ENCODE peak calls at places on chromosomes 1 and 21, in nine cellular contexts. P is tibial artery; K is heart left ventricle; M is ovary; W is upper lobe of right lung; E is Caco-2; F is IMR-90; A is fibroblast of the aortic adventitia; T is CD4-positive, alpha-beta memory T cell. N is an unnamed sample.

GRCh38 chr1:37793773-37794371 is at the start of gene MANEAL:
- DNase-seq in P (peak), K (peak), M (peak), W (peak), E (peak), F (peak), A (peak), T (peak), N (peak)

GRCh38 chr1:234769284-234769998 is 159.5 kb upstream of the IRF2BP2 start:
- DNase-seq in P (no peak), K (no peak), M (no peak), W (no peak), E (no peak), F (no peak), A (no peak), T (no peak), N (no peak)

GRCh38 chr21:30351534-30351933 is 3.1 kb upstream of the KRTAP23-1 start:
- DNase-seq in P (no peak), K (no peak), M (no peak), W (no peak), E (no peak), F (no peak), A (no peak), T (no peak), N (no peak)

GRCh38 chr1:161177112-161177935 is at the start of gene B4GALT3:
- DNase-seq in P (peak), K (peak), M (peak), W (peak), E (peak), F (peak), A (peak), T (peak), N (peak)

GRCh38 chr1:236159704-236160539 is 17.6 kb downstream of the GPR137B start:
- DNase-seq in P (no peak), K (no peak), M (no peak), W (peak), E (peak), F (no peak), A (no peak), T (no peak), N (no peak)

GRCh38 chr1:211579434-211580302 is 707 bp upstream of the SLC30A1 start:
- DNase-seq in P (peak), K (peak), M (no peak), W (peak), E (peak), F (peak), A (no peak), T (no peak), N (no peak)

GRCh38 chr1:178220094-178220493 is 126.2 kb downstream of the RASAL2 start:
- DNase-seq in P (no peak), K (no peak), M (no peak), W (no peak), E (no peak), F (peak), A (no peak), T (no peak), N (peak)

GRCh38 chr1:24702511-24703293 is 42.5 kb upstream of the CLIC4 start:
- DNase-seq in P (no peak), K (no peak), M (no peak), W (no peak), E (no peak), F (peak), A (peak), T (no peak), N (peak)

GRCh38 chr1:159941867-159942560 is 3.4 kb downstream of the IGSF9 start:
- DNase-seq in P (no peak), K (no peak), M (no peak), W (peak), E (no peak), F (no peak), A (no peak), T (no peak), N (no peak)

GRCh38 chr1:145849356-145850165 is 4.1 kb downstream of the NUDT17 start:
- DNase-seq in P (no peak), K (no peak), M (no peak), W (no peak), E (no peak), F (peak), A (peak), T (no peak), N (peak)

GRCh38 chr1:210464519-210465039 is 135.9 kb downstream of the HHAT start:
- DNase-seq in P (no peak), K (no peak), M (no peak), W (peak), E (peak), F (peak), A (no peak), T (no peak), N (no peak)

GRCh38 chr1:84450916-84451315 is 28.1 kb upstream of the RPF1 start:
- DNase-seq in P (no peak), K (no peak), M (no peak), W (no peak), E (no peak), F (peak), A (peak), T (no peak), N (no peak)

DNA sequence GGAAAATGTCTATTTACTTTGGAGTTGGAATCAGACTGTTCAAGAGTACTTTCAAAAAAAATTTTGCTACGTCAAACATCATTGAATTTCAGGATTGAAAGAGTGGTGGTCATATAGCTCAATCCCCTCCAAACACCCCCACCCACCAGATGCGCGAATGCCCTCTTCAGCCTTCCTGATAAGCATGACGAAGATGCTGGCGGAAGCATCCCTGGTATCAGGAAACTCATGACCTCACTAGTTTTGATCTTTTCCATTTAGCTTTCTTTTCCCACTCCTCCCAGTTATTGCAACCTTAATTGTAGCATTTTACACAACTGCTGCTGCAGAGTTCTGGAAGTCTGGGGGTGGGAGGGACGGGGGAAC is 104.4 kb downstream of the LEPR start:
- DNase-seq in P (no peak), K (no peak), M (no peak), W (no peak), E (no peak), F (no peak), A (no peak), T (no peak), N (no peak)
- H3K4me3 ChIP-seq in P (peak), K (peak), M (peak), W (peak), E (no peak), F (peak), A (peak), T (no peak), N (peak)

GRCh38 chr1:90854559-90854958 is 137.5 kb upstream of the BARHL2 start:
- DNase-seq in P (no peak), K (no peak), M (no peak), W (no peak), E (no peak), F (no peak), A (no peak), T (no peak), N (no peak)

GRCh38 chr1:90856608-90857007 is 139.5 kb upstream of the BARHL2 start:
- DNase-seq in P (no peak), K (no peak), M (no peak), W (no peak), E (no peak), F (no peak), A (no peak), T (no peak), N (no peak)

GRCh38 chr1:90850925-90851710 is 134.0 kb upstream of the BARHL2 start:
- DNase-seq in P (peak), K (peak), M (peak), W (peak), E (peak), F (peak), A (peak), T (peak), N (peak)

GRCh38 chr1:90850181-90850924 is 133.3 kb upstream of the BARHL2 start:
- DNase-seq in P (peak), K (peak), M (peak), W (peak), E (peak), F (no peak), A (peak), T (no peak), N (peak)

GRCh38 chr1:90851711-90852050 is 134.6 kb upstream of the BARHL2 start:
- DNase-seq in P (no peak), K (no peak), M (no peak), W (no peak), E (no peak), F (no peak), A (peak), T (no peak), N (no peak)
- H3K4me3 ChIP-seq in P (peak), K (peak), M (peak), W (peak), E (peak), F (peak), A (peak), T (no peak), N (peak)

GRCh38 chr1:104646233-104646632 is 896.5 kb downstream of the AMY1C start:
- DNase-seq in P (no peak), K (no peak), M (no peak), W (no peak), E (no peak), F (no peak), A (no peak), T (no peak), N (no peak)
- H3K4me3 ChIP-seq in P (no peak), K (no peak), M (no peak), W (no peak), E (no peak), F (no peak), A (no peak), T (no peak), N (no peak)

DNA sequence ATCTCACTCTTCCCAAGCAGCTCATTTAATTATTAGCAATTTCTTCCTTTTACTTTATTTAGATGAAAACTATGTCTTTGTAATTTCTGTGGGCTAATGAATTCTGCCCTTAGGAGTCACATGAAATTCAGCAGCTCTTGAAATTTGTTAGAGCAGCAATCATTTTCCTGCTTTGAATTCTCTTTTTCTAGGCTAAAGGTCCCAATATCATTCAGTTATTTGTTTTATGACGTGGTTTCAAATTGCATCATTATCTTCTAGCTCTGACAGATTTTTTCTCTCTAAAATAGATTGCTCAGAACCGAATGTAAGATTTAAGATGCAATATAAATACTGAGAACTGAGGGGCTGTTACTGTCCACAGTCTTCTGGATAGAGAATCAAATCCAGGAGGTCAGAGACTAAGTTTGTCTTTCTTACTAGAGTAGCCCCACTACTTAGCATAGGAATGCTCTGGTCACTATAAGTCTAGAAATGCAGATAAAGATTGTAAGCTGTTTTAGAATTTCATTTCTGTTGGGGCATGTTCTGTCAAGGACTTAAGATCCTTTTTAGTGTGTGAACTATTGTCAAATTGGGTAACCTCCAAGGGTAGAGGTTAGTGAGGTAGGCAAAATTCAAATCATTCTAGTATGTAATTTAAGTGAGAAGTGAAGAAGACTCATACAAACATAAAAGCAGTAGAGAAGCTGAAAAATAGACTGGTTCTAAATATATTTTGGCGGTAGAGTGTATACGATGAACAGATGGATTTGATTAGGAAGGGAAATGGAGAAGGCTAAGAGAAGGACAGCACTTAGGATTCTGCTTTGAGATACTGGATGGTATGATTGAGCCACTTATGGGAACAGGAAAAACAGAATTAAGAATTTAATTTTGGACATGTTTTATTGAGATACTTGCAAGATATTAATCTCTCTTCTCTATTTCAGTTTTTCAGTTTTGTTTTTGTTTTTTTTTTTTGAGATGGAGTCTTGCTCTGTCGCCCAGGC is 59.8 kb downstream of the EPB41 start:
- DNase-seq in P (no peak), K (no peak), M (no peak), W (no peak), E (no peak), F (peak), A (peak), T (no peak), N (peak)
- H3K4me3 ChIP-seq in P (no peak), K (no peak), M (no peak), W (no peak), E (no peak), F (no peak), A (no peak), T (no peak), N (no peak)

GRCh38 chr1:208241541-208241940 is 2.6 kb downstream of the PLXNA2 start:
- DNase-seq in P (no peak), K (no peak), M (no peak), W (no peak), E (no peak), F (no peak), A (no peak), T (no peak), N (no peak)
- H3K4me3 ChIP-seq in P (peak), K (peak), M (peak), W (peak), E (no peak), F (no peak), A (peak), T (no peak), N (peak)

DNA sequence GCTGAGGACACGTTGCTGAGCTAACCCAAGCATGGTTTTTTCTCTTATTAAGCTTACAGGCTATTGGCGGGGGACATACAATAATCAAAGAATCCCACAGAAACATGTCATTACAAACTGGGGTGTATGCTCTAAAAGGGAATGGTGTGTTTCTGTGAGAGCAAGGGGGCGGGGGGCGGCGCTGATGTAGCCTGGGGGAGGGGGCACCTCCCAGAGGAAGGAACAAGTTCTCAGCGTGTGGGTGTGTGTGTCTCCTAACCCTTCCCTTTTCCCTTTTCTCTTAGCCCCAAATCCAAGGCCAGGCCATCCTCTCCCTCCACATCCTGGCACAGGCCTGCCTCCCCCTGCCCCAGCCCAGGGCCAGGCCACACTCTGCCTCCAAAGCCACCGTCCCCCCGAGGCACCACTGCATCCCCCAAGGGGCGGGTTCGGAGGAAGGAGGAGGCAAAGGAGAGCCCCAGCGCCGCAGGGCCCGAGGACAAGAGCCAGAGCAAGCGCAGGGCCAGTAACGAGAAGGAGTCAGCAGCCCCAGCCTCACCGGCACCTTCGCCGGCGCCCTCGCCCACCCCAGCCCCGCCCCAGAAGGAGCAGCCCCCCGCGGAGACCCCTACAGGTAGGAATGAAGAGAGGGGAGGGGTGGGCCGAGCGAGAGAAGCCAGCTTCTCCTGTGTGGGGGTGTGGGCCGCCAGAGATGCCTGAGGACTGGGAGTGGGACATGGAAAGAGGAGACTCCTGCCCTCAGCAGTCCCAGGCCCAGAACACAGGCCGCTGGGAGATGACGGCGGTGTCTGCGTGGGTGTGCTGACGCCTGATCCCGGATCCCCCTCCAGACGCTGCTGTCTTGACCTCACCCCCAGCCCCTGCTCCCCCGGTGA is 21.9 kb downstream of the MAP7D1 start:
- DNase-seq in P (no peak), K (no peak), M (no peak), W (no peak), E (no peak), F (no peak), A (no peak), T (no peak), N (no peak)
- H3K4me3 ChIP-seq in P (no peak), K (no peak), M (no peak), W (no peak), E (no peak), F (no peak), A (no peak), T (no peak), N (no peak)

N was measured in choroid plexus epithelial cell.